ENCODE peak calls at places on chromosomes 13 and 19, in eight cellular contexts. Y is NCI-H774; A is activated CD4-positive, alpha-beta T cell treated with anti-CD3 and anti-CD28 coated beads for 24 hours; X is psoas muscle; K is NCI-H1105 treated with DMSO at 0.1 percent for 48 hours; I is left ventricle myocardium inferior; V is activated effector memory CD4-positive, alpha-beta T cell treated with Interleukin-2 at 50 U/mL for 16 hours; S is aorta. U is an unnamed sample.

GRCh38 chr13:30726192-30726591 is 9.2 kb upstream of the ALOX5AP start:
- DNase-seq in A (no peak), V (no peak), Y (no peak), K (no peak), I (no peak), X (no peak), S (no peak), U (no peak)

GRCh38 chr19:58108546-58108817 is 10.5 kb upstream of the ZSCAN18 start:
- DNase-seq in X (no peak), V (no peak), S (no peak), Y (no peak), A (no peak), I (no peak), K (no peak), U (no peak)

GRCh38 chr13:111184685-111185401 is 69.7 kb downstream of the ARHGEF7 start:
- DNase-seq in K (no peak), S (peak; percentile 57), I (no peak), X (no peak), V (peak; percentile 16), Y (no peak), A (no peak), U (no peak)

GRCh38 chr19:18388328-18389094 is 2.6 kb downstream of the GDF15 start:
- DNase-seq in K (peak; percentile 84), I (peak; percentile 83), V (peak; percentile 71), A (peak; percentile 71), Y (peak; percentile 90), S (peak; percentile 92), X (peak; percentile 84), U (peak; percentile 88)

GRCh38 chr19:17496337-17496997 is 15.0 kb upstream of the PGLS start:
- DNase-seq in A (peak; percentile 81), V (peak; percentile 66), X (peak; percentile 77), K (peak; percentile 61), I (peak; percentile 63), S (peak; percentile 74), Y (peak; percentile 27), U (peak; percentile 81)

GRCh38 chr13:66995366-66995663 is 234.8 kb downstream of the PCDH9 start:
- DNase-seq in S (no peak), Y (no peak), A (no peak), X (no peak), K (no peak), V (no peak), I (no peak), U (no peak)

GRCh38 chr19:35247526-35248309 is 1.1 kb upstream of the LSR start:
- DNase-seq in K (peak; percentile 84), V (peak; percentile 52), I (no peak), Y (peak; percentile 91), X (peak; percentile 44), A (peak; percentile 43), S (no peak), U (no peak)

GRCh38 chr19:21256722-21257121 is 72.5 kb downstream of the ZNF708 start:
- DNase-seq in K (peak; percentile 4), I (no peak), X (no peak), A (no peak), Y (no peak), V (no peak), S (no peak), U (no peak)

GRCh38 chr19:19404879-19405860 is at the start of gene GATAD2A:
- DNase-seq in A (peak; percentile 86), V (peak; percentile 86), Y (peak; percentile 81), I (peak; percentile 93), S (peak; percentile 97), X (peak; percentile 95), K (peak; percentile 80), U (peak; percentile 97)

GRCh38 chr19:40257096-40257517 is 28.0 kb downstream of the AKT2 start:
- DNase-seq in S (no peak), X (peak; percentile 80), Y (no peak), V (no peak), K (no peak), I (peak; percentile 58), A (no peak), U (no peak)

GRCh38 chr13:113305208-113305607 is 8.2 kb downstream of the LAMP1 start:
- DNase-seq in Y (no peak), K (peak; percentile 38), A (no peak), V (no peak), I (no peak), S (no peak), X (no peak), U (no peak)

GRCh38 chr19:12884926-12885748 is 1.9 kb downstream of the KLF1 start:
- DNase-seq in I (peak; percentile 60), Y (peak; percentile 95), S (peak; percentile 84), K (no peak), A (peak; percentile 91), V (peak; percentile 87), X (peak; percentile 67), U (peak; percentile 85)

GRCh38 chr19:30873691-30874090 is 475.5 kb downstream of the TSHZ3 start:
- DNase-seq in K (no peak), X (no peak), S (no peak), I (no peak), V (no peak), Y (no peak), A (no peak), U (no peak)

GRCh38 chr19:4061683-4062575 is 4.8 kb downstream of the ZBTB7A start:
- DNase-seq in S (no peak), Y (peak; percentile 78), A (no peak), I (no peak), V (no peak), K (no peak), X (peak; percentile 22), U (peak; percentile 76)

GRCh38 chr13:43529796-43530195 is 257.0 kb downstream of the ENOX1 start:
- DNase-seq in I (no peak), X (no peak), K (no peak), Y (no peak), V (no peak), A (no peak), S (no peak), U (no peak)

GRCh38 chr19:13097331-13098258 is 5.1 kb downstream of the LYL1 start:
- DNase-seq in X (peak; percentile 68), A (no peak), V (no peak), I (no peak), K (peak; percentile 9), Y (no peak), S (peak; percentile 82), U (peak; percentile 87)